ENCODE peak calls at places on chromosomes 11 and 22, in five cellular contexts. One of them, this sample, is unnamed.

GRCh38 chr11:75547617-75548054 is 14.4 kb upstream of the SERPINH1 start:
- DNase-seq in stimulated activated CD4-positive, alpha-beta T cell treated with anti-CD3 and anti-CD28 coated beads, Interleukin-2, amount 100 ng/mL, for 48 hours: peak
- DNase-seq in lung microvascular endothelial cell: peak
- DNase-seq in left ventricle myocardium superior: peak
- DNase-seq in T follicular helper cell: no peak
- DNase-seq in this sample: no peak

GRCh38 chr11:78660451-78660850 is 85.8 kb upstream of the NARS2 start:
- DNase-seq in left ventricle myocardium superior: no peak
- DNase-seq in stimulated activated CD4-positive, alpha-beta T cell treated with anti-CD3 and anti-CD28 coated beads, Interleukin-2, amount 100 ng/mL, for 48 hours: no peak
- DNase-seq in T follicular helper cell: no peak
- DNase-seq in lung microvascular endothelial cell: no peak
- DNase-seq in this sample: no peak

GRCh38 chr11:60788401-60789110 is 3.4 kb downstream of the MS4A10 start:
- DNase-seq in lung microvascular endothelial cell: peak
- DNase-seq in stimulated activated CD4-positive, alpha-beta T cell treated with anti-CD3 and anti-CD28 coated beads, Interleukin-2, amount 100 ng/mL, for 48 hours: no peak
- DNase-seq in T follicular helper cell: no peak
- DNase-seq in left ventricle myocardium superior: no peak
- DNase-seq in this sample: no peak

GRCh38 chr11:29173660-29174062 is 843.2 kb downstream of the KCNA4 start:
- DNase-seq in lung microvascular endothelial cell: no peak
- DNase-seq in T follicular helper cell: no peak
- DNase-seq in left ventricle myocardium superior: no peak
- DNase-seq in stimulated activated CD4-positive, alpha-beta T cell treated with anti-CD3 and anti-CD28 coated beads, Interleukin-2, amount 100 ng/mL, for 48 hours: no peak
- DNase-seq in this sample: no peak

GRCh38 chr22:45187891-45188290 is 24.2 kb downstream of the NUP50 start:
- DNase-seq in left ventricle myocardium superior: no peak
- DNase-seq in stimulated activated CD4-positive, alpha-beta T cell treated with anti-CD3 and anti-CD28 coated beads, Interleukin-2, amount 100 ng/mL, for 48 hours: no peak
- DNase-seq in T follicular helper cell: no peak
- DNase-seq in lung microvascular endothelial cell: no peak
- DNase-seq in this sample: no peak

GRCh38 chr22:47190276-47190956 is 428.0 kb downstream of the TBC1D22A start:
- DNase-seq in stimulated activated CD4-positive, alpha-beta T cell treated with anti-CD3 and anti-CD28 coated beads, Interleukin-2, amount 100 ng/mL, for 48 hours: no peak
- DNase-seq in left ventricle myocardium superior: no peak
- DNase-seq in T follicular helper cell: no peak
- DNase-seq in lung microvascular endothelial cell: no peak
- DNase-seq in this sample: no peak

GRCh38 chr22:38056969-38057841 is at the start of gene PICK1:
- DNase-seq in stimulated activated CD4-positive, alpha-beta T cell treated with anti-CD3 and anti-CD28 coated beads, Interleukin-2, amount 100 ng/mL, for 48 hours: peak
- DNase-seq in lung microvascular endothelial cell: peak
- DNase-seq in T follicular helper cell: peak
- DNase-seq in left ventricle myocardium superior: peak
- DNase-seq in this sample: peak

GRCh38 chr11:14638561-14638960 is 5.0 kb upstream of the PDE3B start:
- DNase-seq in left ventricle myocardium superior: no peak
- DNase-seq in T follicular helper cell: no peak
- DNase-seq in lung microvascular endothelial cell: no peak
- DNase-seq in stimulated activated CD4-positive, alpha-beta T cell treated with anti-CD3 and anti-CD28 coated beads, Interleukin-2, amount 100 ng/mL, for 48 hours: no peak
- DNase-seq in this sample: no peak

GRCh38 chr11:117643606-117644300 is 153.3 kb downstream of the DSCAML1 start:
- DNase-seq in T follicular helper cell: no peak
- DNase-seq in lung microvascular endothelial cell: no peak
- DNase-seq in stimulated activated CD4-positive, alpha-beta T cell treated with anti-CD3 and anti-CD28 coated beads, Interleukin-2, amount 100 ng/mL, for 48 hours: no peak
- DNase-seq in left ventricle myocardium superior: peak
- DNase-seq in this sample: no peak

GRCh38 chr22:17201285-17201945 is 17.8 kb downstream of the ADA2 start:
- DNase-seq in lung microvascular endothelial cell: peak
- DNase-seq in T follicular helper cell: no peak
- DNase-seq in stimulated activated CD4-positive, alpha-beta T cell treated with anti-CD3 and anti-CD28 coated beads, Interleukin-2, amount 100 ng/mL, for 48 hours: no peak
- DNase-seq in left ventricle myocardium superior: no peak
- DNase-seq in this sample: no peak

GRCh38 chr22:23608583-23608982 is 23.5 kb downstream of the DRICH1 start:
- DNase-seq in T follicular helper cell: no peak
- DNase-seq in stimulated activated CD4-positive, alpha-beta T cell treated with anti-CD3 and anti-CD28 coated beads, Interleukin-2, amount 100 ng/mL, for 48 hours: no peak
- DNase-seq in lung microvascular endothelial cell: peak
- DNase-seq in left ventricle myocardium superior: no peak
- DNase-seq in this sample: no peak

GRCh38 chr11:70247042-70247709 is 23.3 kb upstream of the PPFIA1 start:
- DNase-seq in stimulated activated CD4-positive, alpha-beta T cell treated with anti-CD3 and anti-CD28 coated beads, Interleukin-2, amount 100 ng/mL, for 48 hours: no peak
- DNase-seq in lung microvascular endothelial cell: no peak
- DNase-seq in left ventricle myocardium superior: no peak
- DNase-seq in T follicular helper cell: no peak
- DNase-seq in this sample: no peak

GRCh38 chr11:17076517-17077239 is 789 bp downstream of the RPS13 start:
- DNase-seq in left ventricle myocardium superior: no peak
- DNase-seq in T follicular helper cell: no peak
- DNase-seq in lung microvascular endothelial cell: peak
- DNase-seq in stimulated activated CD4-positive, alpha-beta T cell treated with anti-CD3 and anti-CD28 coated beads, Interleukin-2, amount 100 ng/mL, for 48 hours: no peak
- DNase-seq in this sample: no peak

GRCh38 chr22:50525104-50525958 is at the start of gene SCO2:
- DNase-seq in T follicular helper cell: peak
- DNase-seq in lung microvascular endothelial cell: peak
- DNase-seq in stimulated activated CD4-positive, alpha-beta T cell treated with anti-CD3 and anti-CD28 coated beads, Interleukin-2, amount 100 ng/mL, for 48 hours: peak
- DNase-seq in left ventricle myocardium superior: peak
- DNase-seq in this sample: peak

GRCh38 chr22:37303821-37304274 is 21.5 kb downstream of the CYTH4 start:
- DNase-seq in left ventricle myocardium superior: no peak
- DNase-seq in stimulated activated CD4-positive, alpha-beta T cell treated with anti-CD3 and anti-CD28 coated beads, Interleukin-2, amount 100 ng/mL, for 48 hours: peak
- DNase-seq in lung microvascular endothelial cell: peak
- DNase-seq in T follicular helper cell: no peak
- DNase-seq in this sample: no peak

GRCh38 chr11:115606223-115607220 is 102.3 kb upstream of the CADM1 start:
- DNase-seq in T follicular helper cell: no peak
- DNase-seq in left ventricle myocardium superior: peak
- DNase-seq in stimulated activated CD4-positive, alpha-beta T cell treated with anti-CD3 and anti-CD28 coated beads, Interleukin-2, amount 100 ng/mL, for 48 hours: no peak
- DNase-seq in lung microvascular endothelial cell: peak
- DNase-seq in this sample: no peak

GRCh38 chr11:131370090-131370751 is at the start of gene NTM:
- DNase-seq in stimulated activated CD4-positive, alpha-beta T cell treated with anti-CD3 and anti-CD28 coated beads, Interleukin-2, amount 100 ng/mL, for 48 hours: no peak
- DNase-seq in T follicular helper cell: no peak
- DNase-seq in left ventricle myocardium superior: peak
- DNase-seq in lung microvascular endothelial cell: no peak
- DNase-seq in this sample: no peak

GRCh38 chr11:77144854-77145428 is 16.9 kb downstream of the MYO7A start:
- DNase-seq in left ventricle myocardium superior: no peak
- DNase-seq in lung microvascular endothelial cell: no peak
- DNase-seq in stimulated activated CD4-positive, alpha-beta T cell treated with anti-CD3 and anti-CD28 coated beads, Interleukin-2, amount 100 ng/mL, for 48 hours: no peak
- DNase-seq in T follicular helper cell: no peak
- DNase-seq in this sample: no peak

GRCh38 chr22:47380692-47381091 is 618.2 kb downstream of the TBC1D22A start:
- DNase-seq in stimulated activated CD4-positive, alpha-beta T cell treated with anti-CD3 and anti-CD28 coated beads, Interleukin-2, amount 100 ng/mL, for 48 hours: no peak
- DNase-seq in T follicular helper cell: no peak
- DNase-seq in left ventricle myocardium superior: no peak
- DNase-seq in lung microvascular endothelial cell: no peak
- DNase-seq in this sample: no peak

GRCh38 chr11:13328276-13328675 is 50.7 kb downstream of the BMAL1 start:
- DNase-seq in left ventricle myocardium superior: no peak
- DNase-seq in T follicular helper cell: no peak
- DNase-seq in lung microvascular endothelial cell: no peak
- DNase-seq in stimulated activated CD4-positive, alpha-beta T cell treated with anti-CD3 and anti-CD28 coated beads, Interleukin-2, amount 100 ng/mL, for 48 hours: no peak
- DNase-seq in this sample: no peak

GRCh38 chr22:17999851-18000250 is 24.5 kb downstream of the MICAL3 start:
- DNase-seq in lung microvascular endothelial cell: no peak
- DNase-seq in T follicular helper cell: no peak
- DNase-seq in left ventricle myocardium superior: no peak
- DNase-seq in stimulated activated CD4-positive, alpha-beta T cell treated with anti-CD3 and anti-CD28 coated beads, Interleukin-2, amount 100 ng/mL, for 48 hours: no peak
- DNase-seq in this sample: no peak

GRCh38 chr11:130782361-130783221 is 133.7 kb downstream of the SNX19 start:
- DNase-seq in stimulated activated CD4-positive, alpha-beta T cell treated with anti-CD3 and anti-CD28 coated beads, Interleukin-2, amount 100 ng/mL, for 48 hours: no peak
- DNase-seq in lung microvascular endothelial cell: peak
- DNase-seq in T follicular helper cell: no peak
- DNase-seq in left ventricle myocardium superior: no peak
- DNase-seq in this sample: no peak

GRCh38 chr22:49838771-49839717 is 11.4 kb upstream of the BRD1 start:
- DNase-seq in T follicular helper cell: peak
- DNase-seq in lung microvascular endothelial cell: no peak
- DNase-seq in stimulated activated CD4-positive, alpha-beta T cell treated with anti-CD3 and anti-CD28 coated beads, Interleukin-2, amount 100 ng/mL, for 48 hours: peak
- DNase-seq in left ventricle myocardium superior: no peak
- DNase-seq in this sample: no peak

GRCh38 chr11:85867751-85868150 is 12.6 kb downstream of the CCDC83 start:
- DNase-seq in stimulated activated CD4-positive, alpha-beta T cell treated with anti-CD3 and anti-CD28 coated beads, Interleukin-2, amount 100 ng/mL, for 48 hours: no peak
- DNase-seq in left ventricle myocardium superior: no peak
- DNase-seq in lung microvascular endothelial cell: no peak
- DNase-seq in T follicular helper cell: no peak
- DNase-seq in this sample: no peak

GRCh38 chr11:16612801-16613400 is 125.5 kb upstream of the C11orf58 start:
- DNase-seq in lung microvascular endothelial cell: no peak
- DNase-seq in stimulated activated CD4-positive, alpha-beta T cell treated with anti-CD3 and anti-CD28 coated beads, Interleukin-2, amount 100 ng/mL, for 48 hours: no peak
- DNase-seq in T follicular helper cell: no peak
- DNase-seq in left ventricle myocardium superior: peak
- DNase-seq in this sample: no peak

GRCh38 chr11:65169164-65169641 is 830 bp upstream of the SPDYC start:
- DNase-seq in lung microvascular endothelial cell: peak
- DNase-seq in stimulated activated CD4-positive, alpha-beta T cell treated with anti-CD3 and anti-CD28 coated beads, Interleukin-2, amount 100 ng/mL, for 48 hours: no peak
- DNase-seq in T follicular helper cell: no peak
- DNase-seq in left ventricle myocardium superior: no peak
- DNase-seq in this sample: no peak